ENCODE peak calls at places on chromosomes 7 and 10, in five cellular contexts. V is mesendoderm, W is H1, G is IMR-90, Q is trophoblast cell. D is an unnamed sample.

GRCh38 chr7:142964502-142965246 is 2.5 kb upstream of the KEL start:
- DNase-seq in W (no peak), Q (peak), G (no peak), V (peak), D (no peak)

GRCh38 chr7:42493436-42494198 is 256.6 kb upstream of the GLI3 start:
- DNase-seq in W (peak), G (peak), Q (peak), V (peak), D (peak)

GRCh38 chr7:75916685-75917634 is 2.0 kb downstream of the POR start:
- DNase-seq in V (no peak), G (no peak), W (no peak), Q (peak), D (no peak)

GRCh38 chr7:159152816-159153215 is 8.1 kb upstream of the VIPR2 start:
- DNase-seq in V (no peak), Q (no peak), G (no peak), W (no peak), D (no peak)

GRCh38 chr10:67921065-67921464 is 36.6 kb downstream of the SIRT1 start:
- DNase-seq in G (no peak), V (no peak), Q (no peak), W (no peak), D (no peak)

GRCh38 chr7:45893996-45894664 is 5.8 kb downstream of the IGFBP1 start:
- DNase-seq in V (no peak), Q (no peak), G (no peak), W (no peak), D (no peak)

GRCh38 chr7:92448185-92448747 is 984 bp downstream of the GATAD1 start:
- DNase-seq in Q (peak), G (peak), V (peak), W (no peak), D (no peak)

GRCh38 chr7:20784311-20785210 is 2.1 kb downstream of the SP8 start:
- DNase-seq in W (peak), V (peak), G (no peak), Q (peak), D (no peak)

GRCh38 chr7:72152171-72153131 is 259.7 kb downstream of the CALN1 start:
- DNase-seq in W (no peak), G (no peak), Q (no peak), V (peak), D (no peak)

GRCh38 chr7:20539201-20539600 is 76.3 kb upstream of the ABCB5 start:
- DNase-seq in Q (peak), W (no peak), V (peak), G (no peak), D (no peak)

GRCh38 chr10:79144341-79145173 is 75.8 kb downstream of the ZMIZ1 start:
- DNase-seq in G (no peak), V (no peak), W (no peak), Q (no peak), D (no peak)

GRCh38 chr7:154255324-154255723 is 203.1 kb downstream of the DPP6 start:
- DNase-seq in Q (no peak), V (no peak), W (no peak), G (no peak), D (no peak)

GRCh38 chr7:128805225-128805624 is 13.5 kb downstream of the CCDC136 start:
- DNase-seq in W (no peak), G (no peak), Q (no peak), V (no peak), D (no peak)

GRCh38 chr10:77770081-77770867 is 132.7 kb upstream of the KCNMA1 start:
- DNase-seq in Q (no peak), G (no peak), V (no peak), W (no peak), D (no peak)

GRCh38 chr7:47535033-47535703 is 46.7 kb downstream of the TNS3 start:
- DNase-seq in G (peak), Q (peak), V (no peak), W (no peak), D (peak)

GRCh38 chr7:5507026-5507425 is 83.4 kb upstream of the TNRC18 start:
- DNase-seq in Q (no peak), V (no peak), W (no peak), G (no peak), D (no peak)

GRCh38 chr10:86708068-86708782 is 39.9 kb downstream of the LDB3 start:
- DNase-seq in G (no peak), W (no peak), Q (no peak), V (no peak), D (no peak)

GRCh38 chr7:138249975-138250374 is 173.7 kb downstream of the AKR1D1 start:
- DNase-seq in V (peak), G (no peak), Q (no peak), W (no peak), D (no peak)

GRCh38 chr7:8229927-8230326 is 32.0 kb downstream of the ICA1 start:
- DNase-seq in Q (no peak), G (no peak), W (no peak), V (no peak), D (no peak)

GRCh38 chr7:98372993-98373392 is 27.9 kb downstream of the BAIAP2L1 start:
- DNase-seq in W (no peak), G (peak), Q (no peak), V (no peak), D (no peak)

GRCh38 chr7:158276414-158277218 is 311.0 kb downstream of the PTPRN2 start:
- DNase-seq in W (no peak), V (no peak), G (no peak), Q (no peak), D (no peak)

GRCh38 chr7:107946881-107947280 is 55.9 kb downstream of the DLD start:
- DNase-seq in W (no peak), V (no peak), G (no peak), Q (peak), D (no peak)

GRCh38 chr7:136868496-136869005 is at the start of gene CHRM2:
- DNase-seq in Q (no peak), V (peak), W (peak), G (peak), D (peak)
- H3K23ac ChIP-seq in Q (no peak), V (no peak), W (no peak), G (peak), D (no peak)

DNA sequence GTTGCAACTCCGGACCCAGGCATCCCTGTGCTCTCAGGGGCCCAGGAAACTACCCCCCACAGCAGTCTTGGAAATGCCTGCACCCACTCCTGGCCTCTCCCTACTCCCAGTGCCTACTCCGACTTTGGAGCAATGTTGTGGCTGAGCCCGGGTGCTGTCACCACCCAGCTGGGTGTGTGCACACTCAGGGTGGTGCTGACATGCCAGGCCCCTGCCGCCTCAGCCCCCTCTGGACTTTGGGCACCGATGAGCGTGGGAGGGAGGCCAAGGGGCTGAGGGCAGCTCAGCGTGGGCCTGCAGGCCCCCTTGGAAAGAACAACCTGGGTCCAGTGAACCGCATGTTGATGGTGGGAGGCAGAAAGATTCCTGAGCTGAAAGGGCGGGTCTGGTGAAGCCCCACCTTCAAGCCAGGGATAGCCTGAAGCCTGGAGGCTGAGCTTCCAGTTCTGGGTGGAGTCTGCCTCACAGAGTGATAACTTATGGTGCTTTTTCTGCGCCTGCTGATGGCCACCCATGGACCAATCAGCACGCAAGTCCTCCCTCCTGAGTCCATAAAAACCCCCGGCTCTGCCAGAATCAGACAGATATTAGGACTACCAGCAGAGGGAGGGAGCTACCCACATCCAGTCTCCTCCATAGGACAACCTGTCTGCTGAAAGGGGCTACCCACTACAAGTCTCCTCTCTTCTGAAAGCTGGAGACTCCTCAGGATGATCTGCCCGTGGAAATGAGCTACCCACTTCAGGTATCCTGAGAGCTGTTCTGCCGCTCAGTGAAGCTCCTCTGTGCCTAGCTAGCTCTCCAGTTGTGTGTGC is 380.4 kb upstream of the SORCS1 start:
- DNase-seq in G (no peak), Q (no peak), V (peak), W (no peak), D (no peak)
- H2BK120ac ChIP-seq in G (no peak), Q (no peak), V (no peak), W (no peak), D (no peak)

GRCh38 chr10:99619851-99620712 is at the start of gene SLC25A28:
- DNase-seq in G (peak), V (peak), Q (peak), W (peak), D (peak)
- H3K23ac ChIP-seq in G (peak), V (no peak), Q (no peak), W (no peak), D (peak)

DNA sequence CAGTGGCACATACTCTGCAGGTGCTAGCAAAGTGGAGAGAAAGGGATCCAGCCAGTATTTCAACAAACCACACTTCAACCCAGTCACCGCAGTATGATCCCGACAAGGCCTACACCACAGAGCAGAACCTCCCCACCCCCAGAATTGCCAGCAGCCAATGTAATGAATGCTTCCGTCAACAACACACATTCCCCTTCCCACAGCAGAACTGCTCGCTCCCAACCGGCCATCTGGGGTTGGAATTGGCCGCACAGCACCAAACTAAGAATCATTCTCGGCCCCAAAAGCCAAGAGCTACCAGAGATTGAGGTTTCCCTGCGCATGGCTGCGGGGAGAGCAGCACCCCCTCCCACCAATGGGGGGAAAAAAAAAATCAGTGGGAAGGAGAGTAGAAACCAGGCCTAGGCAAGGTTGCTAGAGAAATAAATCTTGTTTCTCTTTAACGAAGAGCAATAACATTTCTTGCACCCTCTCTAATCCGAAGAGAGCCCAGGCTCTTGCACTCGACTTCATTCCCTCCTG is 1.1 kb downstream of the WASL start:
- DNase-seq in W (peak), Q (peak), G (peak), V (peak), D (peak)
- H2BK120ac ChIP-seq in W (no peak), Q (no peak), G (peak), V (no peak), D (no peak)

GRCh38 chr10:17229016-17229716 is 1.1 kb downstream of the VIM start:
- DNase-seq in V (peak), G (peak), W (peak), Q (peak), D (peak)
- H3K23ac ChIP-seq in V (peak), G (peak), W (no peak), Q (no peak), D (peak)

DNA sequence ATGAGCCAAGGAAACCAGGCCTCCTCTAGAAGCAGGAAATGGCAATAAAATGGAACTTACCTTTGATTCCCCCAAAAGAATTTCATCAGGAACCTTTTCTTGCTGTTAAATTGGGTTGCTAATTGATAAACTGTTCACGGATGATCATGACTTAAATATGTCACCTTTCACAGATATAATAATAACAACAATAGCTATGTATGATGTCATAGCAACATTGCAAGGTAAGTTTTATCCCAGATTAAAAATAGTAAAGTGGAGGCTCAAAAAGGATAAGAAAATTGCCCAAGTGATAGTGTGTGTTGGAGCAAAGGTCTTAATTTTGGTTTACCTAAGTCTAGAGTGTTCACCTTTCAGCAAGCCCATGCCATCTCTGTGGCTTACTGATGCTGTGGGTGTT is 357.6 kb upstream of the CELF2 start:
- DNase-seq in G (no peak), W (no peak), V (no peak), Q (no peak), D (no peak)
- H2BK120ac ChIP-seq in G (peak), W (no peak), V (no peak), Q (no peak), D (no peak)

DNA sequence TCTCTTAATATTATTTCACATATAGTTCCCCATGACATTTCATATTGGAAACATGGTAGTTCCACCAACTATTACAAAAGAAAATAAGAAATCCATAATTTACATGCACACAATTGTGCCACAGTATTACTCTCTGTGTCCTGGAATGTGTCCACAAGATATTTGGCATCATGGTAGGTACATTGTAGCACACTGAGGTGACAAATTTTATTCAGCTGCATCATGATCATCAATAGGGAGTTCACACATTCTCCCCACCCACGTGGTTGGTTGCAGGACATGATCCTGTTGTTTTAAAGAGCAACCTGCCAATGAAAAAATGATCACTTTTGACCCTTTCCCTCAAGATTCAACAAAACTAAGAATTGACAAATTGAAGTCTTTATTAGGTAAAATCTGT is 67.1 kb upstream of the HECTD2 start:
- DNase-seq in W (no peak), G (no peak), V (no peak), Q (no peak), D (no peak)
- H3K23ac ChIP-seq in W (no peak), G (no peak), V (no peak), Q (no peak), D (no peak)

GRCh38 chr7:30475580-30475979 is 3.0 kb downstream of the NOD1 start:
- DNase-seq in G (no peak), W (peak), V (no peak), Q (no peak), D (no peak)

GRCh38 chr7:30474485-30474884 is 4.1 kb downstream of the NOD1 start:
- DNase-seq in G (no peak), Q (no peak), W (peak), V (no peak), D (no peak)

GRCh38 chr7:30476401-30477145 is 2.0 kb downstream of the NOD1 start:
- DNase-seq in Q (no peak), W (peak), V (no peak), G (no peak), D (no peak)

GRCh38 chr7:30474893-30475292 is 3.7 kb downstream of the NOD1 start:
- DNase-seq in G (peak), W (peak), V (no peak), Q (no peak), D (no peak)

DNA sequence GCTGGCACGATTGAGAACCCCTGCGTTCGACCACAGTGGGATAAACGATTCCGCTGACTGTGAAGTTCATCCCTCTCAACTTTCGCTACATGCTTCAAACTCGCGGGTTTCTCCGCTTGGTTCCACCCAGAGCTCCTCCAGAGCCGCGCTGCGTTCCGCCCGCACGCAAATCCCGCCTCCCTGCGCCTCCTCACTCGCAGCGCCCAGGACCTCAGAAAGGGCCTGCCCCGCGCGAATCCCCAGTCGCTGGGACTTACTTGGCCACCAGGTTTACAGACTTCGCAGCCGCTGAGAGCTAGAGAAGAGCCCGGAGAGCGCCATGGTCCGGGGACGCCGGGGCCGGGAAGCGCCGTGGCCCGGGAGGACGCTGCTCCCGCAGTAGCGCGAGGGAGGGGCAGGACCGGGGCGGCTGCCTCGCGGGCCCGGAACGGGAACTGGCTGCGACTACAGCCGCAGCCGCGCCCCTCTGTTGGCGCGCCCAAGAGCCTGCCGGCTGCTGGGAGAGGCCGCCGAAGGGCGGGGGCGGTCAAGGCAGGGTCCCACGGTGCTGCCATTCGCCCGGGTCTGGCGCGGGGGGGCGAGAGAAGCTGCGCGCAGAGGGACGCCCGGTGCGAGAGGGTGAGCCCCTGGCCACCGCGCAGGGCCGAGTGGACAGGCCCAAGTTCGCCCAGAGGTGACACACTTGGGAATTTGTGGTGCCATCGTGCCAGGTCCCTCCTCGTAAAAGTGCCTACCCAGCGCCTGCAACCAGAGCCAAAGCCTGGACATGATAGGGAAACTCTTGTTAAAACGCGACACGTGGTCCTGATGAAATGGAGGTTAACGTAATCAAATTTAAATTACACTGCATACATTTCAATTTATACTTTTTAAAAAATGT is at the start of gene NOD1:
- DNase-seq in Q (peak), W (peak), V (peak), G (peak), D (peak)
- H2BK120ac ChIP-seq in Q (peak), W (peak), V (no peak), G (peak), D (peak)

GRCh38 chr7:1851731-1852531 is 181.9 kb downstream of the ELFN1 start:
- DNase-seq in G (no peak), Q (no peak), V (no peak), W (no peak), D (no peak)

GRCh38 chr7:1850976-1851571 is 181.0 kb downstream of the ELFN1 start:
- DNase-seq in W (no peak), Q (no peak), G (no peak), V (no peak), D (no peak)

GRCh38 chr7:1854521-1855395 is 184.7 kb downstream of the ELFN1 start:
- DNase-seq in W (peak), Q (no peak), V (no peak), G (no peak), D (no peak)

GRCh38 chr7:1853619-1854520 is 183.8 kb downstream of the ELFN1 start:
- DNase-seq in W (peak), Q (no peak), G (no peak), V (no peak), D (no peak)

DNA sequence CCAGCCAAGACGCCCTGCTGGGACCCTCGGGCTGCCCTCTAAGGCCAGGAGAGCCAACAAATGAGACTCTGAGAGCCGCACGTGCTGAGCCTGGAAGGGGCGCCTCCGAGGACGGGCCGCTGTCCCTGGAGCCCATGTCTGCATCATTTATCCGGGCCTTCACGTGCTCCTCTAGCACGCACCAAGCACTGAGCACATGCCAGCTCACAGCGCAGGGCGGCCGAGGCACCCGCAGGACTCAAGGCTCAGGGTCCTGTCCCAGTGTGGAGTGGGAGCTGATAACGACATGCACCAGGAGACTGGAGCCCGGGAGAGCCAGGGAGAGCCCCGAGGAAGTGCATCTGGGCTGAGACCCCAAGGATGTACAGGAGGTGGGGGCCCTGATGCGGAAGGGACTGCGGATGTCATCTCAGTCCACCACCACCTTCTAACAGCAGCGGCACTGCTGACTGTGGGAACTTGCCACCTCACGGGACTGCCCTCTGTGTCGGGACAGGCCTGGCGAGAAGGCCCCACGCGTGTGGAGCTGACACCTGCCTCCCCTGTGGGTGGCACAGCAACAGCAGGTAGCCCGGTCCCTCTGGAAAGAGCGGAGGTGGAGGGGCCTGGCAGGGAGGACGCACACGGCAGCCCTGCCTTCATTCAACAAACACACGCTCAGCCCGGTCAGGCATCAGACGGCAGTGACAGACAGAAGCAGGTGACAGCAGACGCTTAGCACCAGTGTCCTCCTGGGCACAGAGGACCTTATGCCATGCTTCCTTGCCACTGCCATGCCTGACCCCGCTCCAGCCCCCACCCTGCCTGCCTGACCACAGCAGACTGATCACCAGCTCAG is 182.9 kb downstream of the ELFN1 start:
- DNase-seq in G (no peak), W (no peak), Q (no peak), V (no peak), D (no peak)
- H3K23ac ChIP-seq in G (no peak), W (no peak), Q (no peak), V (no peak), D (peak)